ENCODE peak calls at places on chromosomes 6 and 20, in six cellular contexts. G is tibial artery, S is cardiac fibroblast, N is T follicular helper cell, P is T-cell, T is lung microvascular endothelial cell. Y is an unnamed sample.

GRCh38 chr20:2130668-2131067 is 29.0 kb downstream of the STK35 start:
- DNase-seq in G (no peak), S (no peak), N (no peak), P (no peak), T (no peak), Y (no peak)

GRCh38 chr6:31949926-31950548 is 4.1 kb downstream of the CFB start:
- DNase-seq in G (no peak), S (no peak), N (no peak), P (no peak), T (no peak), Y (no peak)

GRCh38 chr6:122476131-122476530 is 4.5 kb upstream of the SERINC1 start:
- DNase-seq in G (no peak), S (peak), N (no peak), P (no peak), T (peak), Y (no peak)

GRCh38 chr6:159745081-159745480 is 16.8 kb upstream of the ACAT2 start:
- DNase-seq in G (no peak), S (peak), N (no peak), P (no peak), T (no peak), Y (no peak)

GRCh38 chr6:84897874-84898635 is 133.7 kb upstream of the TBX18 start:
- DNase-seq in G (no peak), S (peak), N (no peak), P (no peak), T (peak), Y (no peak)

GRCh38 chr6:16823700-16824352 is 62.6 kb upstream of the ATXN1 start:
- DNase-seq in G (no peak), S (no peak), N (no peak), P (no peak), T (no peak), Y (no peak)

GRCh38 chr20:46647469-46647868 is 3.8 kb downstream of the SLC13A3 start:
- DNase-seq in G (no peak), S (no peak), N (no peak), P (no peak), T (no peak), Y (no peak)

GRCh38 chr6:157853018-157853805 is 30.2 kb downstream of the SNX9 start:
- DNase-seq in G (no peak), S (peak), N (no peak), P (no peak), T (peak), Y (no peak)

GRCh38 chr20:49278817-49279676 is 1.2 kb upstream of the ZNFX1 start:
- DNase-seq in G (peak), S (peak), N (no peak), P (peak), T (peak), Y (no peak)

GRCh38 chr20:4225778-4226177 is 210.4 kb upstream of the RNF24 start:
- DNase-seq in G (no peak), S (peak), N (no peak), P (no peak), T (peak), Y (no peak)

GRCh38 chr6:44416103-44416502 is 28.6 kb downstream of the CDC5L start:
- DNase-seq in G (no peak), S (peak), N (no peak), P (no peak), T (peak), Y (no peak)

GRCh38 chr6:158610319-158610968 is 34.1 kb downstream of the DYNLT1 start:
- DNase-seq in G (no peak), S (no peak), N (no peak), P (no peak), T (no peak), Y (no peak)

GRCh38 chr6:74940211-74940610 is 265.6 kb downstream of the COL12A1 start:
- DNase-seq in G (no peak), S (peak), N (no peak), P (no peak), T (no peak), Y (no peak)

GRCh38 chr20:63101781-63102719 is 95.3 kb upstream of the BHLHE23 start:
- DNase-seq in G (peak), S (peak), N (peak), P (peak), T (peak), Y (peak)

GRCh38 chr6:21634582-21634981 is 41.0 kb downstream of the SOX4 start:
- DNase-seq in G (no peak), S (peak), N (no peak), P (no peak), T (peak), Y (no peak)

GRCh38 chr20:37265152-37265551 is 3.5 kb upstream of the GHRH start:
- DNase-seq in G (no peak), S (no peak), N (no peak), P (no peak), T (no peak), Y (no peak)

GRCh38 chr20:41169184-41169690 is 31.9 kb downstream of the PLCG1 start:
- DNase-seq in G (peak), S (no peak), N (no peak), P (no peak), T (no peak), Y (no peak)

GRCh38 chr20:63163171-63163570 is 52.8 kb downstream of the YTHDF1 start:
- DNase-seq in G (no peak), S (no peak), N (no peak), P (no peak), T (no peak), Y (no peak)

GRCh38 chr20:61737812-61738443 is 327.8 kb downstream of the TAF4 start:
- DNase-seq in G (no peak), S (no peak), N (no peak), P (no peak), T (no peak), Y (no peak)

GRCh38 chr6:170227996-170228550 is 62.8 kb downstream of the DLL1 start:
- DNase-seq in G (no peak), S (no peak), N (no peak), P (no peak), T (no peak), Y (no peak)

GRCh38 chr6:134729590-134729989 is 220.3 kb downstream of the ALDH8A1 start:
- DNase-seq in G (no peak), S (no peak), N (no peak), P (no peak), T (no peak), Y (no peak)

GRCh38 chr20:5282561-5282960 is 34.2 kb downstream of the PROKR2 start:
- DNase-seq in G (no peak), S (no peak), N (no peak), P (no peak), T (no peak), Y (no peak)

GRCh38 chr6:154276810-154277577 is 79.6 kb downstream of the IPCEF1 start:
- DNase-seq in G (no peak), S (peak), N (no peak), P (no peak), T (peak), Y (no peak)

GRCh38 chr6:167143041-167143440 is 14.7 kb downstream of the GPR31 start:
- DNase-seq in G (no peak), S (no peak), N (no peak), P (no peak), T (no peak), Y (no peak)

GRCh38 chr6:168640181-168640580 is 199.2 kb downstream of the SMOC2 start:
- DNase-seq in G (peak), S (no peak), N (no peak), P (no peak), T (no peak), Y (no peak)

GRCh38 chr6:8543714-8544113 is 108.4 kb upstream of the SLC35B3 start:
- DNase-seq in G (no peak), S (no peak), N (no peak), P (no peak), T (no peak), Y (no peak)

GRCh38 chr6:148144917-148145521 is 197.6 kb upstream of the SASH1 start:
- DNase-seq in G (peak), S (peak), N (peak), P (peak), T (peak), Y (peak)

GRCh38 chr6:145283856-145284255 is 451.5 kb downstream of the EPM2A start:
- DNase-seq in G (no peak), S (no peak), N (no peak), P (no peak), T (no peak), Y (no peak)

Y was measured in tibial nerve.